ENCODE peak calls at places on chromosomes 16 and 17, in nine cellular contexts. Y is NCI-H2029 treated with DMSO at 0.1 percent for 48 hours, M is NCI-H1436, X is lung, G is nephron progenitor cell, P is neuronal stem cell, J is DMS153, C is HFFc6, W is NCI-H1092 treated with DMSO at 0.1 percent for 48 hours. B is an unnamed sample.

GRCh38 chr17:30113213-30113612 is 3.4 kb upstream of the NSRP1 start:
- DNase-seq in J (peak; percentile 32), Y (peak; percentile 28), G (no peak), W (no peak), X (no peak), M (no peak), C (peak; percentile 64), P (no peak), B (peak; percentile 27)

GRCh38 chr17:30220414-30220813 is 15.1 kb downstream of the SLC6A4 start:
- DNase-seq in P (no peak), G (no peak), Y (no peak), J (no peak), X (no peak), W (no peak), C (no peak), M (no peak), B (no peak)

GRCh38 chr16:85425061-85425662 is 188.0 kb upstream of the GSE1 start:
- DNase-seq in M (no peak), J (peak; percentile 80), P (no peak), G (peak; percentile 2), C (no peak), W (peak; percentile 70), Y (no peak), X (no peak), B (no peak)

GRCh38 chr17:58250344-58251011 is 12.1 kb downstream of the LPO start:
- DNase-seq in X (no peak), M (no peak), C (no peak), W (no peak), J (no peak), G (no peak), Y (no peak), P (no peak), B (no peak)

GRCh38 chr16:86806838-86807351 is 228.5 kb downstream of the FOXL1 start:
- DNase-seq in C (no peak), X (no peak), W (no peak), M (no peak), P (no peak), G (peak; percentile 73), Y (no peak), J (no peak), B (no peak)

GRCh38 chr17:63974594-63975192 is 2.0 kb upstream of the SCN4A start:
- DNase-seq in C (peak; percentile 43), Y (no peak), W (no peak), P (no peak), J (no peak), M (no peak), G (no peak), X (no peak), B (peak; percentile 79)

GRCh38 chr16:67750466-67750865 is 31.4 kb upstream of the GFOD2 start:
- DNase-seq in W (no peak), Y (no peak), P (no peak), C (no peak), G (no peak), J (no peak), M (no peak), X (no peak), B (no peak)

GRCh38 chr17:68511254-68511670 is 968 bp upstream of the PRKAR1A start:
- DNase-seq in Y (no peak), J (no peak), X (peak; percentile 67), W (peak; percentile 85), P (no peak), G (no peak), C (no peak), M (no peak), B (no peak)

GRCh38 chr16:75109732-75110243 is 6.8 kb downstream of the LDHD start:
- DNase-seq in W (peak; percentile 46), J (peak; percentile 69), M (no peak), C (no peak), Y (no peak), P (no peak), X (no peak), G (no peak), B (peak; percentile 10)

GRCh38 chr16:77208382-77208781 is 9.2 kb downstream of the SYCE1L start:
- DNase-seq in X (no peak), C (no peak), M (no peak), P (no peak), W (no peak), Y (no peak), J (no peak), G (no peak), B (no peak)

GRCh38 chr17:59160203-59161025 is 4.9 kb downstream of the PRR11 start:
- DNase-seq in M (no peak), P (no peak), J (no peak), C (no peak), G (no peak), W (no peak), X (no peak), Y (peak; percentile 38), B (no peak)

GRCh38 chr17:8985054-8985701 is 19.7 kb upstream of the PIK3R5 start:
- DNase-seq in G (no peak), X (no peak), W (no peak), P (no peak), C (no peak), J (no peak), M (no peak), Y (no peak), B (no peak)

GRCh38 chr17:58184308-58184985 is 8.1 kb upstream of the EPX start:
- DNase-seq in X (no peak), P (peak; percentile 15), W (no peak), Y (no peak), M (no peak), C (peak; percentile 25), G (no peak), J (no peak), B (peak; percentile 47)

GRCh38 chr16:9153502-9153864 is 62.0 kb downstream of the HAPSTR1 start:
- DNase-seq in C (no peak), P (no peak), Y (no peak), M (no peak), X (no peak), G (no peak), W (no peak), J (no peak), B (no peak)